ENCODE peak calls at places on chromosomes 12 and 14, in ten cellular contexts. T, H, P, R, Z, V, J, S, D and Y are unnamed samples.

GRCh38 chr12:77232045-77232444 is 166.7 kb upstream of the E2F7 start:
- DNase-seq in V (peak), J (no peak), T (no peak), H (no peak), S (no peak), R (no peak), D (no peak), Z (peak), P (no peak), Y (no peak)

GRCh38 chr14:69980457-69981414 is 101.5 kb downstream of the SMOC1 start:
- DNase-seq in S (no peak), P (no peak), T (no peak), H (no peak), Z (no peak), J (no peak), R (no peak), V (no peak), D (no peak), Y (no peak)

GRCh38 chr12:121196902-121197301 is 13.0 kb upstream of the P2RX4 start:
- DNase-seq in H (no peak), D (no peak), P (no peak), Z (no peak), J (no peak), S (no peak), T (peak), V (no peak), R (no peak), Y (peak)

GRCh38 chr12:1562813-1563412 is 31.5 kb downstream of the FBXL14 start:
- DNase-seq in J (no peak), T (no peak), H (no peak), V (no peak), P (no peak), R (no peak), D (no peak), Z (peak), S (no peak), Y (no peak)

GRCh38 chr12:5206401-5207175 is 162.9 kb downstream of the KCNA5 start:
- DNase-seq in J (no peak), D (no peak), P (no peak), R (no peak), Z (no peak), S (no peak), T (no peak), V (no peak), H (no peak), Y (no peak)

GRCh38 chr14:95460647-95461478 is 55.6 kb downstream of the SYNE3 start:
- DNase-seq in P (no peak), S (peak), T (no peak), H (no peak), R (peak), Z (peak), V (peak), D (no peak), J (no peak), Y (peak)

GRCh38 chr12:57089259-57090245 is 638 bp downstream of the NAB2 start:
- DNase-seq in P (no peak), S (peak), T (peak), J (peak), Z (peak), H (peak), R (peak), D (no peak), V (no peak), Y (peak)

GRCh38 chr14:60647081-60647836 is 2.0 kb downstream of the SIX1 start:
- DNase-seq in H (no peak), D (peak), S (peak), V (no peak), Z (peak), T (no peak), P (no peak), R (no peak), J (no peak), Y (peak)

GRCh38 chr12:31231611-31232360 is 94.2 kb downstream of the SINHCAF start:
- DNase-seq in V (no peak), Z (no peak), D (no peak), H (no peak), S (peak), R (no peak), T (no peak), J (no peak), P (no peak), Y (no peak)

GRCh38 chr14:81390706-81391105 is 9.4 kb downstream of the STON2 start:
- DNase-seq in H (no peak), P (no peak), D (no peak), T (no peak), Z (no peak), V (no peak), J (no peak), S (no peak), R (no peak), Y (no peak)

GRCh38 chr12:52020539-52021336 is 14.0 kb downstream of the TAMALIN start:
- DNase-seq in P (no peak), D (peak), R (peak), J (peak), Z (peak), H (peak), S (peak), T (peak), V (no peak), Y (peak)

GRCh38 chr12:15601210-15601800 is 187.9 kb downstream of the EPS8 start:
- DNase-seq in D (no peak), R (no peak), P (peak), Z (peak), J (no peak), V (peak), H (no peak), T (no peak), S (no peak), Y (no peak)

GRCh38 chr12:65164774-65165173 is 4.6 kb upstream of the LEMD3 start:
- DNase-seq in P (no peak), H (no peak), J (no peak), D (no peak), T (no peak), S (no peak), Z (no peak), V (no peak), R (no peak), Y (no peak)

GRCh38 chr12:100473716-100474150 is at the start of gene NR1H4:
- DNase-seq in R (peak), Z (peak), P (no peak), D (no peak), V (peak), T (no peak), S (no peak), J (no peak), H (no peak), Y (no peak)

GRCh38 chr12:87652026-87652425 is 377.2 kb downstream of the C12orf50 start:
- DNase-seq in H (no peak), J (no peak), D (no peak), V (no peak), R (no peak), S (no peak), P (no peak), Z (no peak), T (no peak), Y (no peak)

GRCh38 chr12:49705479-49706267 is 1.5 kb downstream of the FMNL3 start:
- DNase-seq in S (no peak), Z (peak), H (peak), J (no peak), T (peak), R (peak), V (no peak), P (peak), D (no peak), Y (peak)

GRCh38 chr12:6507102-6507998 is 13.4 kb downstream of the NCAPD2 start:
- DNase-seq in S (no peak), T (no peak), P (no peak), V (no peak), D (no peak), H (no peak), R (no peak), Z (peak), J (no peak), Y (no peak)

GRCh38 chr12:6038160-6038559 is 86.3 kb downstream of the VWF start:
- DNase-seq in R (peak), Z (peak), P (no peak), S (peak), T (peak), H (peak), D (peak), V (no peak), J (no peak), Y (peak)

GRCh38 chr14:91383439-91383838 is 34.2 kb downstream of the CCDC88C start:
- DNase-seq in J (no peak), D (no peak), V (no peak), T (no peak), P (no peak), S (no peak), Z (no peak), R (no peak), H (no peak), Y (no peak)

GRCh38 chr12:11717533-11717961 is 68.1 kb downstream of the ETV6 start:
- DNase-seq in J (no peak), D (peak), H (no peak), R (no peak), Z (peak), T (no peak), S (no peak), V (no peak), P (no peak), Y (no peak)

GRCh38 chr12:4526923-4527546 is 11.7 kb upstream of the RAD51AP1 start:
- DNase-seq in J (no peak), V (no peak), S (no peak), H (no peak), D (no peak), T (no peak), P (no peak), Z (peak), R (no peak), Y (peak)

GRCh38 chr14:74922752-74923401 is at the start of gene RPS6KL1:
- DNase-seq in V (peak), D (peak), T (peak), P (no peak), J (peak), S (peak), R (peak), Z (peak), H (peak), Y (peak)

GRCh38 chr12:56450241-56450640 is 1.0 kb upstream of the TIMELESS start:
- DNase-seq in T (no peak), J (no peak), S (peak), P (no peak), Z (no peak), R (no peak), H (no peak), V (no peak), D (no peak), Y (no peak)